ENCODE peak calls at places on chromosome 12, in ten cellular contexts. H is left ventricle myocardium inferior, N is pancreas, Y is lower lobe of right lung, G is bronchial epithelial cell, U is gastrocnemius medialis, S is esophagus squamous epithelium, W is stomach, C is testis, L is psoas muscle. T is an unnamed sample. For H3K36me3, the result is how much of the 10 kb centered on the place peaks cover.

GRCh38 chr12:132150780-132151144 is 6.5 kb downstream of the NOC4L start:
- DNase-seq in W (no peak), U (no peak), Y (peak), L (peak), N (no peak), C (no peak), S (no peak), H (no peak), G (no peak), T (no peak)

GRCh38 chr12:132131952-132132351 is 12.2 kb downstream of the DDX51 start:
- DNase-seq in L (peak), N (no peak), W (no peak), G (no peak), C (no peak), H (no peak), S (no peak), U (no peak), Y (no peak), T (no peak)

GRCh38 chr12:53098354-53098981 is 1.0 kb downstream of the IGFBP6 start:
- DNase-seq in C (no peak), N (no peak), G (peak), W (peak), Y (no peak), U (no peak), L (peak), H (peak), S (no peak), T (no peak)

GRCh38 chr12:6461401-6462233 is 8.9 kb downstream of the VAMP1 start:
- DNase-seq in C (peak), G (peak), N (peak), S (peak), Y (peak), L (peak), W (peak), H (no peak), U (no peak), T (peak)

GRCh38 chr12:119544780-119545625 is 48.6 kb upstream of the TMEM233 start:
- DNase-seq in W (peak), Y (peak), S (no peak), G (peak), U (peak), L (peak), H (peak), N (peak), C (peak), T (peak)

GRCh38 chr12:4107436-4107878 is 166.1 kb upstream of the CCND2 start:
- DNase-seq in U (no peak), W (no peak), S (no peak), Y (no peak), G (peak), N (no peak), C (peak), L (no peak), H (no peak), T (peak)

GRCh38 chr12:113214938-113215400 is 6.3 kb upstream of the TPCN1 start:
- DNase-seq in C (peak), L (peak), S (no peak), H (peak), U (peak), Y (peak), N (peak), G (peak), W (no peak), T (peak)

GRCh38 chr12:25419595-25419994 is 133.5 kb downstream of the LMNTD1 start:
- DNase-seq in N (no peak), Y (no peak), G (no peak), W (no peak), L (no peak), H (no peak), C (no peak), S (no peak), U (no peak), T (no peak)

GRCh38 chr12:51959921-51960320 is 8.4 kb downstream of the ACVR1B start:
- DNase-seq in Y (no peak), L (no peak), U (no peak), C (no peak), W (no peak), N (no peak), S (no peak), H (no peak), G (no peak), T (no peak)

GRCh38 chr12:116701432-116701831 is 36.4 kb downstream of the SPRING1 start:
- DNase-seq in C (no peak), L (no peak), H (no peak), Y (no peak), G (no peak), S (no peak), U (no peak), N (no peak), W (no peak), T (no peak)

GRCh38 chr12:19648173-19648572 is 208.9 kb downstream of the AEBP2 start:
- DNase-seq in U (no peak), W (no peak), G (no peak), H (no peak), L (no peak), N (no peak), C (no peak), Y (no peak), S (no peak), T (no peak)

GRCh38 chr12:29673346-29673745 is 110.4 kb downstream of the TMTC1 start:
- DNase-seq in C (no peak), H (no peak), Y (no peak), U (no peak), L (no peak), W (no peak), S (no peak), N (no peak), G (peak), T (no peak)

GRCh38 chr12:131468206-131468605 is 242.7 kb upstream of the SFSWAP start:
- DNase-seq in H (no peak), G (no peak), S (no peak), C (no peak), Y (no peak), W (peak), N (no peak), U (no peak), L (no peak), T (no peak)

GRCh38 chr12:530308-530707 is 70.6 kb downstream of the B4GALNT3 start:
- DNase-seq in U (no peak), N (no peak), C (no peak), G (peak), Y (no peak), W (no peak), H (no peak), S (no peak), L (no peak), T (no peak)

GRCh38 chr12:72281145-72281544 is 9.0 kb downstream of the TRHDE start:
- DNase-seq in H (no peak), G (no peak), W (no peak), N (no peak), L (no peak), C (no peak), Y (no peak), S (no peak), U (no peak), T (no peak)

GRCh38 chr12:92275443-92276154 is 130.0 kb upstream of the BTG1 start:
- DNase-seq in G (no peak), H (no peak), N (no peak), U (no peak), L (no peak), C (no peak), Y (no peak), S (no peak), W (no peak), T (no peak)

GRCh38 chr12:95755236-95755865 is 35.2 kb downstream of the NTN4 start:
- DNase-seq in S (no peak), Y (no peak), N (peak), U (no peak), W (no peak), C (peak), G (no peak), H (no peak), L (no peak), T (no peak)

GRCh38 chr12:63144556-63144955 is 6.4 kb downstream of the AVPR1A start:
- DNase-seq in N (no peak), L (no peak), H (no peak), W (no peak), G (no peak), C (no peak), U (no peak), Y (no peak), S (no peak), T (no peak)

GRCh38 chr12:13258717-13259119 is 62.2 kb downstream of the EMP1 start:
- DNase-seq in L (no peak), G (no peak), N (no peak), W (no peak), Y (no peak), S (no peak), C (no peak), U (no peak), H (no peak), T (no peak)

GRCh38 chr12:71469235-71469873 is 29.8 kb downstream of the LGR5 start:
- DNase-seq in C (no peak), Y (no peak), L (no peak), N (no peak), U (no peak), G (peak), W (no peak), S (no peak), H (no peak), T (no peak)

GRCh38 chr12:100403446-100403845 is 46.6 kb downstream of the SLC17A8 start:
- DNase-seq in C (no peak), W (no peak), L (no peak), G (peak), H (no peak), N (no peak), Y (no peak), S (no peak), U (no peak), T (no peak)

GRCh38 chr12:109741286-109741969 is 27.8 kb downstream of the FAM222A start:
- DNase-seq in W (peak), Y (peak), N (no peak), C (no peak), U (no peak), L (peak), G (no peak), S (no peak), H (peak), T (no peak)

GRCh38 chr12:9754097-9754964 is 6.4 kb downstream of the CD69 start:
- DNase-seq in L (no peak), N (no peak), Y (no peak), W (no peak), S (no peak), U (no peak), H (no peak), G (no peak), C (no peak), T (no peak)

DNA sequence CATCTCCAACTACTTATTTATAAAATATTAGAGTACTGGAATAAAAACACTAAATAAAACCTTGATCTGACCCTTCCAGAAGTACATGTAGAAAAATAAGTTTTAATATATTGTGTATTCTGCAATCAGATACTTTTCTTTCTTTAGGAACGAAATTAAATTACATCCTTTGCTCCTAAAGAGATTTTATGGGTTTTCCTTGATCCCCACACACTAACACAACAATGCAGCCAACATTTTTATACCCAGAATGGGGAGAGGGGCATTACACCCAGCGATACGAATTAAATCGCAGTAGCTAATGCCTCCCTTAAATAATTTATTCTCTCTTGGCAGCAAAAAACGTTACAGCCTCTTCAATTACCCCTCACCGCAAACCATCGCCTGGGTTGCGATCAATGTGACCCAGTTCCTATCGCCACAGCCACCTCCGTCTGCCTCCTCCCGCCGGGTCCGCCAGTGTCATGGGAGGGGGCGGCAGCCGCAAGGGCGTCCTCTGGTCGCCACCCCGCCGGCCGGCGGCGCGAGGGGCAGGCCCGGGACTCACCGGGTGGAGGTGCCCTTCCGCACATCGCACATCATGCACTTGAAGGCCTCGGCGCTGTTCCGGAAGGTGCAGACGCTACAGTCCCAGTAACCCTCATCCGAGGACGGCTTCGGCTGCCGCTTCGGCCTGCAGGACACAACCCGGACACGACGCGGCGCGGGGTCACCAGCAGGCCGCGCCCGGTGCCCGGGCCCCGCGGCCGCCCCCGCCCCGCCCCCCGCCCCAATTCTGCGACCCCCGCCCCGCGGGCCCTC is 796 bp downstream of the YAF2 start:
- DNase-seq in C (peak), L (peak), Y (peak), S (peak), W (peak), G (peak), N (peak), H (peak), U (peak), T (peak)
- TF ChIP-seq CTCF in C (no peak), L (peak), Y (peak), S (peak), W (peak), G (peak), N (no peak), H (peak), U (peak), T (peak)

GRCh38 chr12:129635003-129635685 is 268.7 kb downstream of the TMEM132D start:
- DNase-seq in C (no peak), Y (no peak), G (no peak), N (no peak), U (no peak), H (no peak), L (no peak), W (no peak), S (no peak), T (no peak)
- H3K4me3 ChIP-seq in C (no peak), Y (no peak), G (no peak), N (no peak), U (no peak), H (no peak), L (no peak), W (no peak), S (no peak), T (no peak)

GRCh38 chr12:121942145-121942718 is 23.8 kb downstream of the CFAP251 start:
- DNase-seq in H (no peak), G (peak), L (no peak), W (no peak), U (no peak), C (no peak), Y (no peak), S (no peak), N (no peak), T (no peak)
- H3K36me3 ChIP-seq in H (under half), G (under half), L (under half), W (under half), U (under half), C (under half), Y (under half), S (under half), N (under half), T (under half)

GRCh38 chr12:57130941-57131340 is 2.7 kb downstream of the LRP1 start:
- DNase-seq in N (no peak), S (no peak), G (no peak), L (no peak), Y (no peak), C (no peak), U (no peak), W (no peak), H (no peak), T (no peak)

GRCh38 chr12:57134949-57135348 is 6.7 kb downstream of the LRP1 start:
- DNase-seq in C (no peak), G (no peak), U (no peak), Y (no peak), N (no peak), W (no peak), S (no peak), H (no peak), L (no peak), T (no peak)

GRCh38 chr12:57131896-57132744 is 3.8 kb downstream of the LRP1 start:
- DNase-seq in U (no peak), C (no peak), N (no peak), W (no peak), H (no peak), G (no peak), S (no peak), Y (no peak), L (no peak), T (no peak)

GRCh38 chr12:57133916-57134315 is 5.6 kb downstream of the LRP1 start:
- DNase-seq in W (no peak), U (no peak), H (peak), S (no peak), N (no peak), G (no peak), L (no peak), Y (no peak), C (no peak), T (no peak)

GRCh38 chr12:57133013-57133569 is 4.8 kb downstream of the LRP1 start:
- DNase-seq in N (no peak), S (no peak), W (no peak), H (no peak), C (no peak), Y (no peak), L (no peak), G (no peak), U (no peak), T (no peak)
- TF ChIP-seq CTCF in N (no peak), S (no peak), W (no peak), H (no peak), C (no peak), Y (no peak), L (no peak), G (no peak), U (no peak), T (no peak)

DNA sequence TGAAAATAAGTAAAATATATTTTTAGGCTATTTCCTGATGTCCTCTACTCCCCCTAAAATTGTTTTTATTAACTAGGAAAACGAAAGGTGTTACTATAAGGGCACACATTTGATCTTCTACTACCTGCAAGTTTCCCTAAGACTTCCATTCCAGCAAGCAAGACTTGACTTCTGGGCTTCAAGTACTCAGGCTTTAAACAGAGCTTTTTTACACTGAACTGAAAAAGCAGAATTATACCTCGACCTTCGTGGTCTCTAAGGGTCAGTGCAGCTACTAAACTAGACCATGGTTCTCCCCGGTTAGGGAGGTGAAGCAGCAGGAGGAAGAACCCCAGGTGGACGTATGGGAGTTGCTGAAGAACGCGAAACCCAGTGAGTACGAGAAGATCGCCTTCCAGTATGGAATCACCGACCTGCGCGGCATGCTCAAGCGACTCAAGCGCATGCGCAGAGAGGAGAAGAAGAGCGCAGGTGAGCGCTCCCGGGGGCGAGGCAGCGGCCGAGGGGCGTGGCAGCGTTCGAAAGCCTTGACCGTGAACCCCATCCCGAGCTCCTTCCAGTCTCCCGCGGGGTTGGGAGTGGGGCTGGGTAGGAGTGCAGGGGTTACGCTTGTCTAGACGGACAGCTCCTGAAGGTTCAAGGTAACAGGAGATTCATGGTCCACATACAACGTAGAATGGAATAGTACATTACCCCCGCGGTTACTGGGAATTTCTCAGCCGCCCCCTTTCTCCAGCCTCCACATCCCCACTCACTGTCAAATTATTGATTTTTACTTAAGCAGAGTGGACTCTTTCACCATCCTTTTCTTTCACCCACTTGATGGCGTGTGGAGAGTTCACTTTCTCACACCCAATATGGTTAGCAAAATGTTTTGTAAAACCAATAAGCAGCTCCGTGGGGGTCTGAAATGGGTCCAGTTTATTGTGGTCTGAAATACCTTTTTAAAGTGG is 47.6 kb downstream of the MYBPC1 start:
- DNase-seq in N (peak), U (no peak), L (peak), S (no peak), Y (peak), C (peak), G (peak), W (peak), H (no peak), T (no peak)
- H3K4me3 ChIP-seq in N (peak), U (no peak), L (no peak), S (peak), Y (peak), C (peak), G (no peak), W (peak), H (peak), T (no peak)